ENCODE peak calls at places on chromosomes 3 and 15, in ten cellular contexts. V is fibroblast of lung; F is non-pigmented ciliary epithelial cell; E is RWPE1; U is GM12892; D is AG04449; C is activated CD8-positive, alpha-beta memory T cell treated with anti-CD3 and anti-CD28 coated beads, Interleukin-2, amount 50 U/mL, for 4 hours; Z is CD4-positive, alpha-beta T cell; Q is psoas muscle; G is stimulated activated CD8-positive, alpha-beta memory T cell treated with anti-CD3 and anti-CD28 coated beads, Interleukin-2, amount 100 ng/mL, for 1 hour. H is an unnamed sample.

GRCh38 chr3:55721716-55722484 is 234.8 kb upstream of the WNT5A start:
- DNase-seq in E (peak; percentile 9), G (no peak), F (no peak), Z (no peak), Q (no peak), D (no peak), C (no peak), V (peak; percentile 47), U (no peak), H (peak; percentile 56)

GRCh38 chr3:84318273-84318809 is 640.4 kb upstream of the CADM2 start:
- DNase-seq in Q (no peak), V (no peak), G (no peak), C (no peak), U (no peak), F (no peak), D (no peak), E (no peak), Z (no peak), H (no peak)

GRCh38 chr15:56261854-56262509 is 18.3 kb upstream of the RFX7 start:
- DNase-seq in V (no peak), Z (no peak), E (no peak), G (no peak), Q (no peak), C (no peak), D (no peak), U (no peak), F (no peak), H (no peak)

GRCh38 chr3:88713233-88713691 is 394.2 kb upstream of the EPHA3 start:
- DNase-seq in V (no peak), C (no peak), E (no peak), U (no peak), F (peak; percentile 23), Z (no peak), G (no peak), Q (no peak), D (peak; percentile 17), H (no peak)

GRCh38 chr3:196736670-196737374 is 2.8 kb upstream of the PAK2 start:
- DNase-seq in Z (no peak), U (no peak), D (no peak), G (no peak), E (no peak), V (no peak), C (no peak), Q (no peak), F (no peak), H (no peak)

GRCh38 chr3:46538803-46539442 is 27.2 kb downstream of the LRRC2 start:
- DNase-seq in Z (peak; percentile 82), D (no peak), C (peak; percentile 78), V (peak; percentile 77), U (peak; percentile 46), G (peak; percentile 56), F (no peak), E (no peak), Q (peak; percentile 41), H (no peak)

GRCh38 chr3:81666502-81667121 is 94.8 kb downstream of the GBE1 start:
- DNase-seq in E (peak; percentile 3), F (no peak), V (peak; percentile 64), G (no peak), C (no peak), U (no peak), Z (no peak), Q (no peak), D (no peak), H (peak; percentile 25)

GRCh38 chr15:93158104-93158503 is 69.1 kb upstream of the RGMA start:
- DNase-seq in V (no peak), F (no peak), G (no peak), Q (peak; percentile 51), U (no peak), C (no peak), E (no peak), Z (no peak), D (no peak), H (no peak)

GRCh38 chr3:172524611-172525010 is 1.4 kb upstream of the TNFSF10 start:
- DNase-seq in V (no peak), G (no peak), E (no peak), Q (no peak), D (no peak), U (no peak), Z (no peak), C (no peak), F (no peak), H (no peak)

GRCh38 chr3:184177767-184178306 is 3.2 kb downstream of the AP2M1 start:
- DNase-seq in G (no peak), E (no peak), U (no peak), C (no peak), D (no peak), Q (no peak), F (no peak), Z (no peak), V (no peak), H (no peak)

GRCh38 chr3:106332884-106333283 is 464.1 kb upstream of the CBLB start:
- DNase-seq in V (peak; percentile 47), G (no peak), D (no peak), Q (no peak), C (peak; percentile 19), Z (no peak), F (no peak), U (no peak), E (no peak), H (no peak)

GRCh38 chr3:88921986-88922385 is 185.4 kb upstream of the EPHA3 start:
- DNase-seq in Z (no peak), G (no peak), E (no peak), C (no peak), V (no peak), D (no peak), Q (no peak), U (no peak), F (no peak), H (no peak)

GRCh38 chr3:96863129-96863740 is 48.8 kb downstream of the EPHA6 start:
- DNase-seq in E (peak; percentile 13), Q (no peak), F (peak; percentile 18), D (no peak), V (peak; percentile 21), Z (no peak), C (no peak), G (no peak), U (no peak), H (peak; percentile 37)

GRCh38 chr15:25795061-25795460 is 68.1 kb downstream of the ATP10A start:
- DNase-seq in V (no peak), Q (no peak), C (no peak), F (no peak), E (no peak), D (no peak), Z (no peak), G (no peak), U (no peak), H (no peak)

GRCh38 chr15:68576253-68577236 is 2.2 kb upstream of the CORO2B start:
- DNase-seq in C (no peak), D (no peak), Z (no peak), V (no peak), Q (no peak), G (no peak), U (no peak), F (no peak), E (no peak), H (peak; percentile 59)

GRCh38 chr3:10771486-10772225 is 44.4 kb upstream of the SLC6A11 start:
- DNase-seq in Z (no peak), D (no peak), G (no peak), E (peak; percentile 36), V (no peak), F (no peak), Q (no peak), U (no peak), C (no peak), H (no peak)

GRCh38 chr3:73572371-73572770 is 52.4 kb downstream of the PDZRN3 start:
- DNase-seq in C (no peak), V (no peak), Z (no peak), D (no peak), E (peak; percentile 4), G (no peak), F (no peak), U (no peak), Q (no peak), H (no peak)